ENCODE peak calls at places on chromosome 6, in five cellular contexts. One of them, this sample, is unnamed.

GRCh38 chr6:140857734-140858380 is 1274.9 kb upstream of the GJE1 start:
- DNase-seq in A549: peak
- DNase-seq in BJ: peak
- DNase-seq in OCI-LY7: no peak
- DNase-seq in cardiac muscle cell: peak
- DNase-seq in this sample: no peak

GRCh38 chr6:112189494-112189893 is 64.9 kb downstream of the LAMA4 start:
- DNase-seq in cardiac muscle cell: no peak
- DNase-seq in A549: no peak
- DNase-seq in BJ: no peak
- DNase-seq in OCI-LY7: no peak
- DNase-seq in this sample: no peak

GRCh38 chr6:170438402-170438753 is 114.7 kb downstream of the PSMB1 start:
- DNase-seq in OCI-LY7: peak
- DNase-seq in A549: peak
- DNase-seq in BJ: peak
- DNase-seq in cardiac muscle cell: peak
- DNase-seq in this sample: peak

GRCh38 chr6:20403080-20403765 is 1.5 kb downstream of the E2F3 start:
- DNase-seq in OCI-LY7: peak
- DNase-seq in cardiac muscle cell: peak
- DNase-seq in BJ: peak
- DNase-seq in A549: peak
- DNase-seq in this sample: no peak

GRCh38 chr6:21800948-21801438 is 207.4 kb downstream of the SOX4 start:
- DNase-seq in BJ: no peak
- DNase-seq in cardiac muscle cell: no peak
- DNase-seq in OCI-LY7: no peak
- DNase-seq in A549: peak
- DNase-seq in this sample: no peak

GRCh38 chr6:27250277-27250954 is 2.9 kb downstream of the PRSS16 start:
- DNase-seq in BJ: no peak
- DNase-seq in A549: no peak
- DNase-seq in OCI-LY7: peak
- DNase-seq in cardiac muscle cell: no peak
- DNase-seq in this sample: no peak

GRCh38 chr6:41733349-41733706 is 2.1 kb downstream of the TFEB start:
- DNase-seq in cardiac muscle cell: no peak
- DNase-seq in OCI-LY7: peak
- DNase-seq in A549: no peak
- DNase-seq in BJ: no peak
- DNase-seq in this sample: no peak

GRCh38 chr6:132964101-132964867 is 149.9 kb downstream of the RPS12 start:
- DNase-seq in OCI-LY7: no peak
- DNase-seq in A549: no peak
- DNase-seq in BJ: no peak
- DNase-seq in cardiac muscle cell: peak
- DNase-seq in this sample: no peak

GRCh38 chr6:28408076-28408802 is 8.7 kb upstream of the ZSCAN12 start:
- DNase-seq in OCI-LY7: no peak
- DNase-seq in cardiac muscle cell: peak
- DNase-seq in BJ: no peak
- DNase-seq in A549: no peak
- DNase-seq in this sample: no peak

GRCh38 chr6:136086686-136087085 is 163.4 kb downstream of the MTFR2 start:
- DNase-seq in A549: no peak
- DNase-seq in OCI-LY7: no peak
- DNase-seq in cardiac muscle cell: peak
- DNase-seq in BJ: no peak
- DNase-seq in this sample: no peak

GRCh38 chr6:73873081-73873480 is 177.1 kb downstream of the CD109 start:
- DNase-seq in cardiac muscle cell: no peak
- DNase-seq in OCI-LY7: no peak
- DNase-seq in BJ: peak
- DNase-seq in A549: no peak
- DNase-seq in this sample: no peak

GRCh38 chr6:107735906-107736635 is 88.0 kb downstream of the SCML4 start:
- DNase-seq in OCI-LY7: peak
- DNase-seq in BJ: no peak
- DNase-seq in cardiac muscle cell: no peak
- DNase-seq in A549: no peak
- DNase-seq in this sample: no peak

GRCh38 chr6:118495639-118496296 is 52.3 kb upstream of the PLN start:
- DNase-seq in OCI-LY7: no peak
- DNase-seq in cardiac muscle cell: no peak
- DNase-seq in A549: no peak
- DNase-seq in BJ: no peak
- DNase-seq in this sample: no peak

GRCh38 chr6:5257400-5257799 is 3.4 kb downstream of the LYRM4 start:
- DNase-seq in BJ: no peak
- DNase-seq in A549: no peak
- DNase-seq in cardiac muscle cell: no peak
- DNase-seq in OCI-LY7: no peak
- DNase-seq in this sample: no peak

GRCh38 chr6:140105857-140106256 is 731.4 kb upstream of the CITED2 start:
- DNase-seq in OCI-LY7: no peak
- DNase-seq in cardiac muscle cell: peak
- DNase-seq in BJ: no peak
- DNase-seq in A549: peak
- DNase-seq in this sample: no peak

GRCh38 chr6:10099086-10099499 is 315.8 kb downstream of the TFAP2A start:
- DNase-seq in OCI-LY7: no peak
- DNase-seq in cardiac muscle cell: no peak
- DNase-seq in A549: no peak
- DNase-seq in BJ: no peak
- DNase-seq in this sample: no peak

GRCh38 chr6:111900731-111901130 is 27.5 kb upstream of the FYN start:
- DNase-seq in A549: no peak
- DNase-seq in OCI-LY7: no peak
- DNase-seq in BJ: no peak
- DNase-seq in cardiac muscle cell: no peak
- DNase-seq in this sample: no peak

GRCh38 chr6:16901777-16902176 is 140.5 kb upstream of the ATXN1 start:
- DNase-seq in BJ: peak
- DNase-seq in OCI-LY7: no peak
- DNase-seq in cardiac muscle cell: peak
- DNase-seq in A549: no peak
- DNase-seq in this sample: no peak

GRCh38 chr6:5499644-5500306 is 238.5 kb downstream of the FARS2 start:
- DNase-seq in BJ: peak
- DNase-seq in cardiac muscle cell: no peak
- DNase-seq in OCI-LY7: no peak
- DNase-seq in A549: no peak
- DNase-seq in this sample: no peak

GRCh38 chr6:118562959-118563358 is 14.9 kb downstream of the PLN start:
- DNase-seq in OCI-LY7: no peak
- DNase-seq in BJ: no peak
- DNase-seq in cardiac muscle cell: no peak
- DNase-seq in A549: no peak
- DNase-seq in this sample: no peak

GRCh38 chr6:17938885-17939284 is 48.5 kb downstream of the KIF13A start:
- DNase-seq in cardiac muscle cell: peak
- DNase-seq in BJ: peak
- DNase-seq in A549: no peak
- DNase-seq in OCI-LY7: no peak
- DNase-seq in this sample: no peak

GRCh38 chr6:11654876-11655275 is 117.3 kb downstream of the TMEM170B start:
- DNase-seq in OCI-LY7: no peak
- DNase-seq in BJ: peak
- DNase-seq in cardiac muscle cell: peak
- DNase-seq in A549: no peak
- DNase-seq in this sample: no peak

GRCh38 chr6:53921639-53922038 is 126.8 kb downstream of the LRRC1 start:
- DNase-seq in BJ: no peak
- DNase-seq in A549: no peak
- DNase-seq in OCI-LY7: no peak
- DNase-seq in cardiac muscle cell: no peak
- DNase-seq in this sample: no peak

GRCh38 chr6:1620504-1621327 is 11.0 kb downstream of the FOXC1 start:
- DNase-seq in BJ: no peak
- DNase-seq in OCI-LY7: no peak
- DNase-seq in cardiac muscle cell: no peak
- DNase-seq in A549: no peak
- DNase-seq in this sample: no peak
- H3K4me3 ChIP-seq in BJ: no peak
- H3K4me3 ChIP-seq in OCI-LY7: no peak
- H3K4me3 ChIP-seq in cardiac muscle cell: no peak
- H3K4me3 ChIP-seq in A549: no peak
- H3K4me3 ChIP-seq in this sample: no peak

DNA sequence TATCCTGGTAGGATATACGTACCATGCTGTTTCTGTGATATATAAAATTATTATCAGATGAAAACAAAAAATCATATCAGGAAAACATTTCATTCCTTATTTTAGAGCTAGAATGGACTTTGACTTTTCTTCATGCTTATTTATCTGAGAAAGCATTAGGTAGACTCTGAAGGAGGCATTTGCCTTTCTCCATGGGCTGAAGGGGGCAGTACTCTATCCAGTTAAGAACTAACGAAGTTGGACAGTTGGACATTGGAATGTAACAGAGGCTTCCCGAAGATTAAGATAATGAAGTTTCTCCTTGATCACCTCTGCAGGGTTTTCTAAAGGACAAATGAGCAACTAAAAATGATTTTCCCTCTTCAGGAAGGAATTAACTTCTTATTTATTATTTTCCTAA is 234.0 kb downstream of the SAMD5 start:
- DNase-seq in cardiac muscle cell: no peak
- DNase-seq in A549: no peak
- DNase-seq in BJ: no peak
- DNase-seq in OCI-LY7: no peak
- DNase-seq in this sample: no peak
- TF ChIP-seq CTCF in cardiac muscle cell: no peak
- TF ChIP-seq CTCF in A549: no peak
- TF ChIP-seq CTCF in BJ: no peak
- TF ChIP-seq CTCF in OCI-LY7: no peak
- TF ChIP-seq CTCF in this sample: no peak

GRCh38 chr6:32148289-32148688 is 3.5 kb downstream of the PRRT1 start:
- DNase-seq in BJ: no peak
- DNase-seq in OCI-LY7: no peak
- DNase-seq in A549: no peak
- DNase-seq in cardiac muscle cell: no peak
- DNase-seq in this sample: no peak

GRCh38 chr6:32146287-32146686 is 5.5 kb downstream of the PRRT1 start:
- DNase-seq in BJ: no peak
- DNase-seq in A549: no peak
- DNase-seq in cardiac muscle cell: peak
- DNase-seq in OCI-LY7: no peak
- DNase-seq in this sample: no peak

GRCh38 chr6:32147401-32148132 is 4.2 kb downstream of the PRRT1 start:
- DNase-seq in BJ: no peak
- DNase-seq in A549: no peak
- DNase-seq in OCI-LY7: no peak
- DNase-seq in cardiac muscle cell: no peak
- DNase-seq in this sample: no peak

GRCh38 chr6:32148722-32149576 is 2.8 kb downstream of the PRRT1 start:
- DNase-seq in A549: no peak
- DNase-seq in cardiac muscle cell: no peak
- DNase-seq in BJ: no peak
- DNase-seq in OCI-LY7: no peak
- DNase-seq in this sample: no peak

DNA sequence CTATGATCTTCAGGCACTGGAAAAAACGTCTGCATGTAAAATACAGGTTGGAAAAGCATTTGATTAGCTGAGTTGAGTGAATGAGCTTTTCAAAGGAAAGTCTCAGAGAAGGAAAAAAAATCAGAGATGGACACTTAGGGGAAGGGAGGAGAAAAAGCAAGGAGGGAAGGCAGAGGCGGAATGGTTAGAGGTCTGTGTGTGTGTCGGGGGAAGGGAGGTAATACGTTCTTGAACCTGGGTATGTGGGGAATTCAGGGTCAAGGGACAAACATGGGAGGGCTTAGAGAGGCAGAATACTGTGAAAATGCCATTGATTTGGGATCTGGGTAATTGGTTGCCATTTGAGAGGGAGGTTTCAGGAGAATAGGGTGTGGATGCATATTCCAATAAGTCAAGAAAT is 5.1 kb downstream of the PRRT1 start:
- DNase-seq in cardiac muscle cell: no peak
- DNase-seq in BJ: no peak
- DNase-seq in OCI-LY7: no peak
- DNase-seq in A549: no peak
- DNase-seq in this sample: no peak
- H3K4me3 ChIP-seq in cardiac muscle cell: no peak
- H3K4me3 ChIP-seq in BJ: no peak
- H3K4me3 ChIP-seq in OCI-LY7: no peak
- H3K4me3 ChIP-seq in A549: no peak
- H3K4me3 ChIP-seq in this sample: no peak

GRCh38 chr6:127302728-127303675 is 36.3 kb downstream of the RNF146 start:
- DNase-seq in OCI-LY7: peak
- DNase-seq in BJ: no peak
- DNase-seq in cardiac muscle cell: peak
- DNase-seq in A549: peak
- DNase-seq in this sample: peak
- TF ChIP-seq CTCF in OCI-LY7: peak
- TF ChIP-seq CTCF in BJ: peak
- TF ChIP-seq CTCF in cardiac muscle cell: peak
- TF ChIP-seq CTCF in A549: peak
- TF ChIP-seq CTCF in this sample: peak

DNA sequence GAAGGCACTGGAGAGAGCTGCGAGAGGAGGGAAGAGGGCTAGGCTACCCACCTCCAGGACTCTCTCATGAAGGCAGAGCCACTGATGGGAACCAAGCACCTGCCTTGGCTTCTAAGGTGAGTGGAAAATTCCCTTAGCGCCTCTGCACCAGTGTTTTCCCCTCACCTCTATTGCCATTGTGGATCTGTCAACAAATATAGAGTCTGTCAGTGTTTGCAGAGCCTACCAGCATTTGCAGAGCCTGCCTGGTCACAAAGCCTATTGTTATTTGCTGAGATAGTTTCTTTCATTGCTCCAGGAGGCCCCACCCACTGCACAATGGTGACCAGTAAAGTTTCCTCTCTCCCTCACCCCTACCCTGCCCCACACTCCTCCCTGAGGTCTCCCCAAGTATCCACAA is 141.9 kb downstream of the MRPL14 start:
- DNase-seq in BJ: no peak
- DNase-seq in OCI-LY7: no peak
- DNase-seq in A549: no peak
- DNase-seq in cardiac muscle cell: no peak
- DNase-seq in this sample: no peak
- H3K4me3 ChIP-seq in BJ: no peak
- H3K4me3 ChIP-seq in OCI-LY7: no peak
- H3K4me3 ChIP-seq in A549: no peak
- H3K4me3 ChIP-seq in cardiac muscle cell: no peak
- H3K4me3 ChIP-seq in this sample: no peak

DNA sequence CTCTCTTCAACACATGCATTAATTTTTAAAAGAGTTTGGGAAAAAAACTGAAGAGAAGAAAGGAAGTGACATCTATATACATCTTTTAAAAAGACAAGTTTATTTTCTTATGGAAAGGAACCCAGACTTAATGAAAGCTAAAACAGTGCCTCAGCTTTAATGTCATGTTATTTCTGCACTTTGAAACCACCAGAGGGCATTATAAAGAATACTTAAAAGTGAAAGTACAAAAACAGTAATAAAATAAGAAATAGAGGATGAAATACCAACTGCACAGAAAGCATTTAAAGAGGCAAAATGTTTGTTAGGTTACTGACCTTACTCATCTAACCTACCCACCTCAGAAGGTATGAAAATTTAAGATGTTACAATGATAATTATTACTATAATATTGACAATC is 98.8 kb downstream of the HUS1B start:
- DNase-seq in A549: no peak
- DNase-seq in cardiac muscle cell: peak
- DNase-seq in BJ: no peak
- DNase-seq in OCI-LY7: peak
- DNase-seq in this sample: no peak
- TF ChIP-seq CTCF in A549: peak
- TF ChIP-seq CTCF in cardiac muscle cell: peak
- TF ChIP-seq CTCF in BJ: peak
- TF ChIP-seq CTCF in OCI-LY7: peak
- TF ChIP-seq CTCF in this sample: peak

GRCh38 chr6:3778701-3779573 is 27.4 kb upstream of the PXDC1 start:
- DNase-seq in A549: no peak
- DNase-seq in OCI-LY7: no peak
- DNase-seq in BJ: no peak
- DNase-seq in cardiac muscle cell: no peak
- DNase-seq in this sample: no peak
- H3K4me3 ChIP-seq in A549: no peak
- H3K4me3 ChIP-seq in OCI-LY7: no peak
- H3K4me3 ChIP-seq in BJ: no peak
- H3K4me3 ChIP-seq in cardiac muscle cell: no peak
- H3K4me3 ChIP-seq in this sample: no peak

This sample was measured in GM12864.